ENCODE peak calls at places on chromosomes 6 and 20, in six cellular contexts. One of them, this sample, is unnamed.

GRCh38 chr20:19779634-19780033 is 21.6 kb downstream of the RIN2 start:
- DNase-seq in activated CD4-positive, alpha-beta T cell treated with anti-CD3 and anti-CD28 coated beads, Interleukin-2, amount 50 U/mL, for 24 hours: no peak
- DNase-seq in ACHN: no peak
- DNase-seq in KBM-7: no peak
- DNase-seq in left cardiac atrium: no peak
- DNase-seq in T follicular helper cell: no peak
- DNase-seq in this sample: no peak

GRCh38 chr6:74041420-74041819 is 345.4 kb downstream of the CD109 start:
- DNase-seq in activated CD4-positive, alpha-beta T cell treated with anti-CD3 and anti-CD28 coated beads, Interleukin-2, amount 50 U/mL, for 24 hours: no peak
- DNase-seq in ACHN: no peak
- DNase-seq in KBM-7: no peak
- DNase-seq in left cardiac atrium: no peak
- DNase-seq in T follicular helper cell: no peak
- DNase-seq in this sample: no peak

GRCh38 chr6:83853178-83853967 is at the start of gene RIPPLY2:
- DNase-seq in activated CD4-positive, alpha-beta T cell treated with anti-CD3 and anti-CD28 coated beads, Interleukin-2, amount 50 U/mL, for 24 hours: no peak
- DNase-seq in ACHN: peak
- DNase-seq in KBM-7: no peak
- DNase-seq in left cardiac atrium: peak
- DNase-seq in T follicular helper cell: no peak
- DNase-seq in this sample: peak

GRCh38 chr6:111580826-111581505 is 24.7 kb downstream of the TRAF3IP2 start:
- DNase-seq in activated CD4-positive, alpha-beta T cell treated with anti-CD3 and anti-CD28 coated beads, Interleukin-2, amount 50 U/mL, for 24 hours: no peak
- DNase-seq in ACHN: no peak
- DNase-seq in KBM-7: no peak
- DNase-seq in left cardiac atrium: peak
- DNase-seq in T follicular helper cell: no peak
- DNase-seq in this sample: no peak

GRCh38 chr6:17096657-17097056 is 5.2 kb upstream of the STMND1 start:
- DNase-seq in activated CD4-positive, alpha-beta T cell treated with anti-CD3 and anti-CD28 coated beads, Interleukin-2, amount 50 U/mL, for 24 hours: no peak
- DNase-seq in ACHN: no peak
- DNase-seq in KBM-7: no peak
- DNase-seq in left cardiac atrium: no peak
- DNase-seq in T follicular helper cell: no peak
- DNase-seq in this sample: no peak

GRCh38 chr6:16168858-16169257 is 40.0 kb downstream of the MYLIP start:
- DNase-seq in activated CD4-positive, alpha-beta T cell treated with anti-CD3 and anti-CD28 coated beads, Interleukin-2, amount 50 U/mL, for 24 hours: no peak
- DNase-seq in ACHN: peak
- DNase-seq in KBM-7: peak
- DNase-seq in left cardiac atrium: no peak
- DNase-seq in T follicular helper cell: no peak
- DNase-seq in this sample: no peak

GRCh38 chr6:68108243-68108835 is 526.7 kb upstream of the ADGRB3 start:
- DNase-seq in activated CD4-positive, alpha-beta T cell treated with anti-CD3 and anti-CD28 coated beads, Interleukin-2, amount 50 U/mL, for 24 hours: no peak
- DNase-seq in ACHN: no peak
- DNase-seq in KBM-7: no peak
- DNase-seq in left cardiac atrium: no peak
- DNase-seq in T follicular helper cell: no peak
- DNase-seq in this sample: no peak

GRCh38 chr6:55299285-55299684 is 28.0 kb upstream of the GFRAL start:
- DNase-seq in activated CD4-positive, alpha-beta T cell treated with anti-CD3 and anti-CD28 coated beads, Interleukin-2, amount 50 U/mL, for 24 hours: no peak
- DNase-seq in ACHN: no peak
- DNase-seq in KBM-7: no peak
- DNase-seq in left cardiac atrium: no peak
- DNase-seq in T follicular helper cell: no peak
- DNase-seq in this sample: no peak

GRCh38 chr20:15628954-15629353 is 944.3 kb downstream of the KIF16B start:
- DNase-seq in activated CD4-positive, alpha-beta T cell treated with anti-CD3 and anti-CD28 coated beads, Interleukin-2, amount 50 U/mL, for 24 hours: no peak
- DNase-seq in ACHN: no peak
- DNase-seq in KBM-7: no peak
- DNase-seq in left cardiac atrium: no peak
- DNase-seq in T follicular helper cell: no peak
- DNase-seq in this sample: no peak

GRCh38 chr6:90183587-90184333 is 112.9 kb downstream of the BACH2 start:
- DNase-seq in activated CD4-positive, alpha-beta T cell treated with anti-CD3 and anti-CD28 coated beads, Interleukin-2, amount 50 U/mL, for 24 hours: no peak
- DNase-seq in ACHN: no peak
- DNase-seq in KBM-7: no peak
- DNase-seq in left cardiac atrium: no peak
- DNase-seq in T follicular helper cell: no peak
- DNase-seq in this sample: no peak

GRCh38 chr6:34953084-34954025 is 64.3 kb downstream of the ANKS1A start:
- DNase-seq in activated CD4-positive, alpha-beta T cell treated with anti-CD3 and anti-CD28 coated beads, Interleukin-2, amount 50 U/mL, for 24 hours: no peak
- DNase-seq in ACHN: no peak
- DNase-seq in KBM-7: no peak
- DNase-seq in left cardiac atrium: no peak
- DNase-seq in T follicular helper cell: no peak
- DNase-seq in this sample: no peak

GRCh38 chr6:100435299-100435698 is 29.4 kb downstream of the SIM1 start:
- DNase-seq in activated CD4-positive, alpha-beta T cell treated with anti-CD3 and anti-CD28 coated beads, Interleukin-2, amount 50 U/mL, for 24 hours: no peak
- DNase-seq in ACHN: no peak
- DNase-seq in KBM-7: no peak
- DNase-seq in left cardiac atrium: no peak
- DNase-seq in T follicular helper cell: no peak
- DNase-seq in this sample: no peak

GRCh38 chr20:63568170-63568981 is 5.7 kb downstream of the HELZ2 start:
- DNase-seq in activated CD4-positive, alpha-beta T cell treated with anti-CD3 and anti-CD28 coated beads, Interleukin-2, amount 50 U/mL, for 24 hours: no peak
- DNase-seq in ACHN: no peak
- DNase-seq in KBM-7: peak
- DNase-seq in left cardiac atrium: no peak
- DNase-seq in T follicular helper cell: no peak
- DNase-seq in this sample: no peak

GRCh38 chr6:34552620-34553019 is 3.5 kb downstream of the SPDEF start:
- DNase-seq in activated CD4-positive, alpha-beta T cell treated with anti-CD3 and anti-CD28 coated beads, Interleukin-2, amount 50 U/mL, for 24 hours: no peak
- DNase-seq in ACHN: no peak
- DNase-seq in KBM-7: no peak
- DNase-seq in left cardiac atrium: no peak
- DNase-seq in T follicular helper cell: no peak
- DNase-seq in this sample: no peak

GRCh38 chr6:32940656-32941411 is at the start of gene HLA-DMB:
- DNase-seq in activated CD4-positive, alpha-beta T cell treated with anti-CD3 and anti-CD28 coated beads, Interleukin-2, amount 50 U/mL, for 24 hours: peak
- DNase-seq in ACHN: peak
- DNase-seq in KBM-7: peak
- DNase-seq in left cardiac atrium: peak
- DNase-seq in T follicular helper cell: peak
- DNase-seq in this sample: peak

GRCh38 chr6:159414711-159415110 is 245.5 kb downstream of the FNDC1 start:
- DNase-seq in activated CD4-positive, alpha-beta T cell treated with anti-CD3 and anti-CD28 coated beads, Interleukin-2, amount 50 U/mL, for 24 hours: no peak
- DNase-seq in ACHN: no peak
- DNase-seq in KBM-7: no peak
- DNase-seq in left cardiac atrium: no peak
- DNase-seq in T follicular helper cell: no peak
- DNase-seq in this sample: no peak

GRCh38 chr6:68186870-68187269 is 448.2 kb upstream of the ADGRB3 start:
- DNase-seq in activated CD4-positive, alpha-beta T cell treated with anti-CD3 and anti-CD28 coated beads, Interleukin-2, amount 50 U/mL, for 24 hours: no peak
- DNase-seq in ACHN: no peak
- DNase-seq in KBM-7: no peak
- DNase-seq in left cardiac atrium: no peak
- DNase-seq in T follicular helper cell: no peak
- DNase-seq in this sample: peak

GRCh38 chr6:140366991-140367390 is 992.5 kb upstream of the CITED2 start:
- DNase-seq in activated CD4-positive, alpha-beta T cell treated with anti-CD3 and anti-CD28 coated beads, Interleukin-2, amount 50 U/mL, for 24 hours: no peak
- DNase-seq in ACHN: no peak
- DNase-seq in KBM-7: no peak
- DNase-seq in left cardiac atrium: no peak
- DNase-seq in T follicular helper cell: no peak
- DNase-seq in this sample: no peak

GRCh38 chr20:58705525-58705924 is 12.9 kb downstream of the NPEPL1 start:
- DNase-seq in activated CD4-positive, alpha-beta T cell treated with anti-CD3 and anti-CD28 coated beads, Interleukin-2, amount 50 U/mL, for 24 hours: no peak
- DNase-seq in ACHN: no peak
- DNase-seq in KBM-7: no peak
- DNase-seq in left cardiac atrium: no peak
- DNase-seq in T follicular helper cell: no peak
- DNase-seq in this sample: no peak

GRCh38 chr6:155213611-155214372 is 50.0 kb upstream of the CLDN20 start:
- DNase-seq in activated CD4-positive, alpha-beta T cell treated with anti-CD3 and anti-CD28 coated beads, Interleukin-2, amount 50 U/mL, for 24 hours: no peak
- DNase-seq in ACHN: no peak
- DNase-seq in KBM-7: no peak
- DNase-seq in left cardiac atrium: peak
- DNase-seq in T follicular helper cell: no peak
- DNase-seq in this sample: no peak

GRCh38 chr6:113564401-113565161 is 292.6 kb upstream of the MARCKS start:
- DNase-seq in activated CD4-positive, alpha-beta T cell treated with anti-CD3 and anti-CD28 coated beads, Interleukin-2, amount 50 U/mL, for 24 hours: no peak
- DNase-seq in ACHN: no peak
- DNase-seq in KBM-7: no peak
- DNase-seq in left cardiac atrium: peak
- DNase-seq in T follicular helper cell: no peak
- DNase-seq in this sample: peak

GRCh38 chr6:154298297-154298696 is 58.3 kb downstream of the IPCEF1 start:
- DNase-seq in activated CD4-positive, alpha-beta T cell treated with anti-CD3 and anti-CD28 coated beads, Interleukin-2, amount 50 U/mL, for 24 hours: no peak
- DNase-seq in ACHN: no peak
- DNase-seq in KBM-7: no peak
- DNase-seq in left cardiac atrium: no peak
- DNase-seq in T follicular helper cell: no peak
- DNase-seq in this sample: no peak

GRCh38 chr20:60206259-60206658 is 248.0 kb downstream of the CDH26 start:
- DNase-seq in activated CD4-positive, alpha-beta T cell treated with anti-CD3 and anti-CD28 coated beads, Interleukin-2, amount 50 U/mL, for 24 hours: no peak
- DNase-seq in ACHN: peak
- DNase-seq in KBM-7: peak
- DNase-seq in left cardiac atrium: no peak
- DNase-seq in T follicular helper cell: no peak
- DNase-seq in this sample: peak

GRCh38 chr6:42133926-42134325 is 8.5 kb downstream of the C6orf132 start:
- DNase-seq in activated CD4-positive, alpha-beta T cell treated with anti-CD3 and anti-CD28 coated beads, Interleukin-2, amount 50 U/mL, for 24 hours: no peak
- DNase-seq in ACHN: no peak
- DNase-seq in KBM-7: no peak
- DNase-seq in left cardiac atrium: no peak
- DNase-seq in T follicular helper cell: no peak
- DNase-seq in this sample: no peak

GRCh38 chr20:35660122-35660937 is 4.4 kb downstream of the CPNE1 start:
- DNase-seq in activated CD4-positive, alpha-beta T cell treated with anti-CD3 and anti-CD28 coated beads, Interleukin-2, amount 50 U/mL, for 24 hours: no peak
- DNase-seq in ACHN: no peak
- DNase-seq in KBM-7: no peak
- DNase-seq in left cardiac atrium: no peak
- DNase-seq in T follicular helper cell: no peak
- DNase-seq in this sample: no peak

GRCh38 chr6:113558966-113559365 is 298.2 kb upstream of the MARCKS start:
- DNase-seq in activated CD4-positive, alpha-beta T cell treated with anti-CD3 and anti-CD28 coated beads, Interleukin-2, amount 50 U/mL, for 24 hours: no peak
- DNase-seq in ACHN: peak
- DNase-seq in KBM-7: no peak
- DNase-seq in left cardiac atrium: no peak
- DNase-seq in T follicular helper cell: no peak
- DNase-seq in this sample: no peak

GRCh38 chr6:37628611-37629320 is 68.9 kb downstream of the MDGA1 start:
- DNase-seq in activated CD4-positive, alpha-beta T cell treated with anti-CD3 and anti-CD28 coated beads, Interleukin-2, amount 50 U/mL, for 24 hours: no peak
- DNase-seq in ACHN: peak
- DNase-seq in KBM-7: no peak
- DNase-seq in left cardiac atrium: no peak
- DNase-seq in T follicular helper cell: no peak
- DNase-seq in this sample: no peak

This sample was measured in retina.